ENCODE peak calls at places on chromosomes 4 and X, in four cellular contexts. V is HL-60, S is A673, M is choroid plexus epithelial cell. O is an unnamed sample.

GRCh38 chr4:17286737-17287460 is 225.0 kb downstream of the QDPR start:
- DNase-seq in M (no peak), S (peak), V (no peak), O (no peak)

GRCh38 chr4:82560853-82561744 is 689 bp downstream of the TMEM150C start:
- DNase-seq in V (no peak), S (no peak), M (no peak), O (no peak)

GRCh38 chrX:65697915-65698796 is 30.7 kb downstream of the MSN start:
- DNase-seq in S (peak), M (peak), V (no peak), O (no peak)

GRCh38 chrX:41718481-41719245 is 5.3 kb upstream of the GPR82 start:
- DNase-seq in V (no peak), S (no peak), M (peak), O (peak)

GRCh38 chrX:13892856-13893255 is 76.0 kb upstream of the GPM6B start:
- DNase-seq in V (no peak), M (no peak), S (no peak), O (no peak)

GRCh38 chrX:136146614-136147319 is 566 bp upstream of the FHL1 start:
- DNase-seq in M (no peak), S (no peak), V (no peak), O (no peak)

GRCh38 chrX:136784231-136784630 is 3.5 kb upstream of the ARHGEF6 start:
- DNase-seq in M (no peak), V (no peak), S (no peak), O (no peak)

GRCh38 chrX:69503835-69504625 is at the start of gene NALF2:
- DNase-seq in S (peak), M (peak), V (no peak), O (peak)

GRCh38 chrX:132576945-132577344 is 88.1 kb upstream of the MBNL3 start:
- DNase-seq in M (no peak), V (no peak), S (no peak), O (no peak)

GRCh38 chrX:17788439-17788838 is 51.1 kb downstream of the SCML1 start:
- DNase-seq in S (peak), V (no peak), M (peak), O (peak)

GRCh38 chrX:71615954-71616353 is 2.4 kb downstream of the CXCR3 start:
- DNase-seq in V (no peak), S (no peak), M (no peak), O (no peak)

GRCh38 chr4:56871357-56871993 is 36.2 kb upstream of the REST start:
- DNase-seq in V (no peak), M (peak), S (no peak), O (peak)

GRCh38 chrX:67673741-67674274 is 130.0 kb downstream of the AR start:
- DNase-seq in V (no peak), M (no peak), S (no peak), O (no peak)

GRCh38 chr4:21726255-21726815 is 222.2 kb downstream of the KCNIP4 start:
- DNase-seq in M (peak), V (no peak), S (no peak), O (peak)

DNA sequence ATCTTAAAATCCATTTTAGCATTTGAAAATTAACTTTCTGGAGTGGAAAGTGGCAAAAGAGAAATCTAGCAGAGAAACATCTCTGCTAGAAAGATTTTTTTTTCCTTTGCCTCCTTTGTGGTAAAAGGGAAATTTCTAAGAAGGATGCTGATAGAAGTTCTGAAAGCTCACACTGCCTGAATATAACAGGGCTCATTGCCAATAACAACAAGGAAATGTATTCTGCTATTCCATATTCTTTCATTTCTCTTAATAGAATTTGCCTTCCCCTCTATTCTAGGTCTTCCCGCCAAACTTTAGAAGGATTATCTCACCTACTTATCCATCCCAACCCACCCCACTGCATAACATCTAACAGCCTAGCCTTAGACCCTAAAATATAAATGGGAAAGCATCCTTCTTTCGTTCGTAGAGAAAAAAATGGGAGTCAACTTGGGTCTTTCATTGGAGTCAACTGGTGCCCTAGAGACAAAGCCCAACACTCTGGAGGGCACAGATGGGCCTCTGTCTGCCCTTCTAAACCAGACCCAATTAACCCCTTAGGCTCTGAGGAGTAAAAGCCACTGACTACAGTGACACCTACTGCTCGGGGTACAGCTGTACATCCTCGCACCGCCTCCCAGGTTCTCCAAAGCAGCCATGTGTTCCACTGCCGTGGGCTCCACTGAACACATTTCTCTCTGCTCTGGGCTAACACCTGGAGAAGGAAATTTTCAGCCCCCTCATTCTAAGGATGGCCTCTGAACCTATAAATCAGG is 103.9 kb downstream of the MAML3 start:
- DNase-seq in M (peak), S (peak), V (no peak), O (peak)
- H3K4me3 ChIP-seq in M (peak), S (no peak), V (no peak), O (peak)

GRCh38 chr4:38013461-38014366 is 53.5 kb downstream of the PTTG2 start:
- DNase-seq in S (peak), V (no peak), M (peak), O (peak)

GRCh38 chr4:38009949-38010348 is 49.8 kb downstream of the PTTG2 start:
- DNase-seq in S (no peak), V (no peak), M (no peak), O (no peak)

GRCh38 chr4:38009421-38009820 is 49.2 kb downstream of the PTTG2 start:
- DNase-seq in M (no peak), V (no peak), S (no peak), O (no peak)

GRCh38 chr4:38014421-38014852 is 54.2 kb downstream of the PTTG2 start:
- DNase-seq in V (no peak), S (no peak), M (no peak), O (no peak)

DNA sequence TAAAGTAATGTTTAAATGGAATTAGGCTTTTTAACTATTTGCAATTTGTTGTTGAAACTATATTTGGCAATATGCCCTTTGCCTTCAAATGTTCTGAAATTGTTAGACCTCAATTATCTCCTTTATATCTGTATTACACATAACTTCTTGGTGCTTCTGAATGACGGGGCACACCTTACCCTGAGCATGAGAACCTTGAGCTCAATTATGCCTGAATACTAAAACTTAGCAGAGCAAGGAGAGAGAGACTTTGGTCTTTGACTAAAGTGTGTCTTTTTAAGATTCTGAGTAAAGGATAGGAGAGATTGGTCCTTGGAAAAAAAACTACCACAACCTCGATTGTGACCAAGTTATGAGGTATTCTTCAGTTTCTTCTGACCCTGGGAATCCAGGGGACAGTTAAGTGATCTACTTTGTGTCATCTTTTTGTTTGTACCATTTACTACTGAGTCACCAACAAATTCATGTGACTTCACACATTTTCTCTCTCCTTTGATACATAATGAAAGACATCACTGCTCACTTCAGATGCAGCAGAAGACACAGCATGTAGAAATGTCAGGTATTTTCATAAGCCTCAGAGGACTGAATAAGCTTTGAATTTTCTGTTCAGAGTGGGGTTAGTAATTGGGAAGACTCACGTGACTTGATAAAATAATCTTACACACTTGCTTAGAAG is 51.4 kb downstream of the PTTG2 start:
- DNase-seq in M (no peak), S (no peak), V (no peak), O (no peak)
- TF ChIP-seq CTCF in M (no peak), S (no peak), V (no peak), O (no peak)

GRCh38 chr4:147586637-147587036 is 30.6 kb upstream of the TMEM184C start:
- DNase-seq in V (no peak), M (no peak), S (no peak), O (no peak)
- H3K4me3 ChIP-seq in V (no peak), M (no peak), S (no peak), O (no peak)

GRCh38 chr4:129062580-129062979 is 30.8 kb downstream of the SCLT1 start:
- DNase-seq in S (no peak), V (no peak), M (no peak), O (no peak)
- TF ChIP-seq CTCF in S (no peak), V (no peak), M (no peak), O (no peak)

DNA sequence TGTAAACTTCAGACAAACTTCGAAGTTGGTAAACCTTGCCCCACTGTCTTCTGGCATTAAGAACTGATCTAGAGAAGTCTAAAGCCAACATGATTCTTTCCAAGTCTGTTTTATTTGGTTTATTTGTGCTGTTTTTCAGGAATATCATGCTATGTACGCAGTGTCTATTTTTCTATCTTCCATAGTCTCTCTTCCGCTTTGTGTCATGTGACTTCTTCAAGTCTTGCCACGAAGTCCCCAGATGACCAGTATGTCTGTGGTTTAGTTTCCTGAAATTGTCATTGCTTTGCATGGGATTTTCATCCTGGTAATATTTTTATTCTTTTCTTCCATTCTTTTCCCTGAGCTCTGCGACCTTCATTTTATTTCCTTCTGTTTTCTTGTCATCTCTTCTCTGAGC is 15.1 kb downstream of the PNMA6E start:
- DNase-seq in S (no peak), M (no peak), V (no peak), O (no peak)
- H3K4me3 ChIP-seq in S (no peak), M (no peak), V (no peak), O (no peak)

GRCh38 chr4:121696140-121696640 is 590 bp downstream of the ANXA5 start:
- DNase-seq in V (no peak), M (peak), S (peak), O (peak)
- TF ChIP-seq CTCF in V (no peak), M (peak), S (no peak), O (peak)

GRCh38 chr4:2745516-2745915 is 10.6 kb downstream of the TNIP2 start:
- DNase-seq in V (no peak), M (no peak), S (no peak), O (no peak)
- H3K4me3 ChIP-seq in V (no peak), M (no peak), S (no peak), O (no peak)

DNA sequence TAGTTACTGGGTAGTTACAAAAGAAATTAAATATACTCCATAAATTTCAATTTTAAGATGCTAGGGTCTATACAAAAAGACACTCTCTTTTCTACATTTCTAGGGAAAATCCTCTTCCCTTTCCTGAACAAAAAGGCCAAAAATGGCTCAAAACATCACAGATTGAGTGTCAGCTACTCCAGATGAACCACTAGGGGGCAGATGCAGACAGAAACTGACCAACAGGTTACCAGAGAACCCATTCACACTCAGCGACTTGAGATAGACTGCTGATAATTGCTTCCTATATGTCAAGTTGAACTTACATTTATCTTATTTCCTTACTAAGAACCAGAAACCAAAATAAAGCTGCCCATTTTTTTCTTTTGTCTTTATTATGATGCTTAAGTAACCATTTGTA is 83.4 kb upstream of the MID1IP1 start:
- DNase-seq in S (peak), V (peak), M (peak), O (peak)
- TF ChIP-seq CTCF in S (peak), V (peak), M (peak), O (peak)